ENCODE peak calls at places on chromosomes 2 and 18, in ten cellular contexts. M, G, N, Q, F, K, A, D, W and I are unnamed samples.

GRCh38 chr2:158922610-158923009 is 45.8 kb upstream of the TANC1 start:
- DNase-seq in M (peak; percentile 29), G (no peak), N (no peak), Q (no peak), F (no peak), K (no peak), A (no peak), D (no peak), W (no peak), I (no peak)

GRCh38 chr2:29106980-29107388 is 8.2 kb upstream of the CLIP4 start:
- DNase-seq in M (peak; percentile 89), G (peak; percentile 71), N (no peak), Q (no peak), F (no peak), K (no peak), A (no peak), D (no peak), W (no peak), I (no peak)

GRCh38 chr2:239792649-239793010 is 232.5 kb downstream of the NDUFA10 start:
- DNase-seq in M (no peak), G (no peak), N (no peak), Q (no peak), F (no peak), K (no peak), A (no peak), D (no peak), W (no peak), I (no peak)

GRCh38 chr18:23503967-23504352 is 649 bp downstream of the RMC1 start:
- DNase-seq in M (no peak), G (no peak), N (no peak), Q (no peak), F (no peak), K (no peak), A (no peak), D (no peak), W (no peak), I (no peak)

GRCh38 chr2:189407944-189408209 is 33.4 kb upstream of the WDR75 start:
- DNase-seq in M (no peak), G (no peak), N (no peak), Q (no peak), F (no peak), K (no peak), A (no peak), D (no peak), W (no peak), I (no peak)

GRCh38 chr2:230358305-230358704 is 31.3 kb downstream of the SP140L start:
- DNase-seq in M (peak; percentile 52), G (no peak), N (no peak), Q (no peak), F (no peak), K (no peak), A (no peak), D (no peak), W (no peak), I (no peak)

GRCh38 chr2:159140070-159140774 is 146.3 kb downstream of the WDSUB1 start:
- DNase-seq in M (peak; percentile 74), G (no peak), N (no peak), Q (no peak), F (no peak), K (peak; percentile 42), A (no peak), D (no peak), W (no peak), I (no peak)

GRCh38 chr2:66532972-66533868 is 98.3 kb downstream of the MEIS1 start:
- DNase-seq in M (no peak), G (no peak), N (peak; percentile 50), Q (no peak), F (no peak), K (no peak), A (no peak), D (no peak), W (no peak), I (no peak)

GRCh38 chr2:207185372-207185771 is 19.6 kb upstream of the KLF7 start:
- DNase-seq in M (no peak), G (no peak), N (no peak), Q (no peak), F (no peak), K (no peak), A (no peak), D (no peak), W (no peak), I (no peak)

GRCh38 chr2:30778611-30779010 is 28.6 kb downstream of the CAPN13 start:
- DNase-seq in M (no peak), G (no peak), N (no peak), Q (no peak), F (no peak), K (no peak), A (no peak), D (no peak), W (no peak), I (no peak)

GRCh38 chr18:3269241-3269640 is 7.3 kb downstream of the MYL12B start:
- DNase-seq in M (peak; percentile 37), G (no peak), N (no peak), Q (no peak), F (no peak), K (no peak), A (no peak), D (no peak), W (no peak), I (no peak)

GRCh38 chr2:229974271-229974670 is 52.0 kb downstream of the FBXO36 start:
- DNase-seq in M (peak; percentile 83), G (no peak), N (no peak), Q (no peak), F (no peak), K (no peak), A (peak; percentile 8), D (no peak), W (no peak), I (no peak)

GRCh38 chr18:44536041-44536440 is 144.6 kb upstream of the SETBP1 start:
- DNase-seq in M (peak; percentile 14), G (no peak), N (no peak), Q (no peak), F (no peak), K (no peak), A (peak; percentile 69), D (no peak), W (no peak), I (no peak)

GRCh38 chr2:237940828-237941227 is 26.0 kb upstream of the UBE2F start:
- DNase-seq in M (no peak), G (no peak), N (no peak), Q (no peak), F (no peak), K (no peak), A (no peak), D (no peak), W (no peak), I (no peak)

GRCh38 chr2:221346411-221346810 is 225.7 kb downstream of the EPHA4 start:
- DNase-seq in M (no peak), G (no peak), N (no peak), Q (no peak), F (no peak), K (no peak), A (peak; percentile 6), D (no peak), W (no peak), I (no peak)

GRCh38 chr18:36663312-36663711 is 165.5 kb downstream of the TPGS2 start:
- DNase-seq in M (peak; percentile 22), G (no peak), N (no peak), Q (no peak), F (no peak), K (no peak), A (no peak), D (no peak), W (no peak), I (no peak)

GRCh38 chr2:161710131-161710915 is 86.1 kb downstream of the SLC4A10 start:
- DNase-seq in M (peak; percentile 3), G (no peak), N (no peak), Q (no peak), F (no peak), K (no peak), A (no peak), D (no peak), W (no peak), I (no peak)

GRCh38 chr2:217785544-217786045 is 217.2 kb downstream of the TNS1 start:
- DNase-seq in M (peak; percentile 36), G (peak; percentile 58), N (peak; percentile 91), Q (peak; percentile 81), F (peak; percentile 70), K (peak; percentile 32), A (peak; percentile 51), D (peak; percentile 58), W (peak; percentile 88), I (peak; percentile 75)

GRCh38 chr2:189685540-189686229 is 11.2 kb downstream of the ANKAR start:
- DNase-seq in M (peak; percentile 77), G (no peak), N (peak; percentile 68), Q (no peak), F (no peak), K (peak; percentile 57), A (peak; percentile 35), D (no peak), W (no peak), I (no peak)

GRCh38 chr2:235244497-235245215 is 249.2 kb upstream of the AGAP1 start:
- DNase-seq in M (peak; percentile 27), G (no peak), N (no peak), Q (no peak), F (no peak), K (no peak), A (no peak), D (no peak), W (no peak), I (no peak)

GRCh38 chr18:43277164-43277600 is at the start of gene SYT4:
- DNase-seq in M (peak; percentile 27), G (no peak), N (peak; percentile 63), Q (no peak), F (no peak), K (no peak), A (no peak), D (no peak), W (peak; percentile 1), I (no peak)

GRCh38 chr2:215328066-215328465 is 16.2 kb downstream of the ATIC start:
- DNase-seq in M (no peak), G (no peak), N (no peak), Q (no peak), F (no peak), K (no peak), A (no peak), D (no peak), W (no peak), I (no peak)

GRCh38 chr2:80420530-80421208 is 116.1 kb upstream of the LRRTM1 start:
- DNase-seq in M (no peak), G (no peak), N (no peak), Q (no peak), F (no peak), K (no peak), A (no peak), D (no peak), W (no peak), I (no peak)

GRCh38 chr18:13217971-13218375 is 587 bp upstream of the LDLRAD4 start:
- DNase-seq in M (no peak), G (no peak), N (peak; percentile 81), Q (peak; percentile 17), F (no peak), K (no peak), A (no peak), D (no peak), W (peak; percentile 63), I (peak; percentile 24)

GRCh38 chr18:40124107-40124506 is 1830.9 kb upstream of the PIK3C3 start:
- DNase-seq in M (peak; percentile 91), G (no peak), N (no peak), Q (no peak), F (no peak), K (no peak), A (no peak), D (no peak), W (no peak), I (no peak)

GRCh38 chr2:31334311-31335026 is 80.1 kb downstream of the XDH start:
- DNase-seq in M (no peak), G (no peak), N (no peak), Q (no peak), F (no peak), K (no peak), A (no peak), D (no peak), W (no peak), I (no peak)

GRCh38 chr18:49340446-49340845 is 120.0 kb downstream of the DYM start:
- DNase-seq in M (peak; percentile 22), G (no peak), N (no peak), Q (no peak), F (no peak), K (no peak), A (peak; percentile 4), D (no peak), W (no peak), I (no peak)

GRCh38 chr2:10759151-10759714 is 37.8 kb downstream of the ATP6V1C2 start:
- DNase-seq in M (no peak), G (no peak), N (peak; percentile 6), Q (no peak), F (no peak), K (no peak), A (no peak), D (no peak), W (no peak), I (peak; percentile 42)